ENCODE peak calls at places on chromosomes 16 and 17, in four cellular contexts. D, A, K and V are unnamed samples.

GRCh38 chr16:68236804-68237242 is 896 bp upstream of the ESRP2 start:
- DNase-seq in D (no peak), A (peak; percentile 66), K (no peak), V (peak; percentile 69)

GRCh38 chr17:32174889-32175288 is 32.6 kb downstream of the RHOT1 start:
- DNase-seq in D (no peak), A (no peak), K (no peak), V (no peak)

GRCh38 chr17:66830451-66830850 is 4.5 kb upstream of the CACNG5 start:
- DNase-seq in D (no peak), A (no peak), K (no peak), V (no peak)

GRCh38 chr16:930511-930910 is 40.3 kb downstream of the LMF1 start:
- DNase-seq in D (no peak), A (peak; percentile 37), K (no peak), V (no peak)

GRCh38 chr17:65547253-65547670 is 14.2 kb downstream of the AXIN2 start:
- DNase-seq in D (peak; percentile 52), A (no peak), K (no peak), V (no peak)

GRCh38 chr17:62064791-62065563 is at the start of gene MED13:
- DNase-seq in D (peak; percentile 37), A (peak; percentile 92), K (no peak), V (peak; percentile 89)

GRCh38 chr16:3835089-3835602 is 45.4 kb downstream of the CREBBP start:
- DNase-seq in D (no peak), A (no peak), K (no peak), V (no peak)

GRCh38 chr17:79399610-79400144 is 211.2 kb downstream of the RBFOX3 start:
- DNase-seq in D (no peak), A (no peak), K (no peak), V (no peak)

GRCh38 chr16:20167323-20167722 is 93.6 kb upstream of the GPR139 start:
- DNase-seq in D (no peak), A (no peak), K (no peak), V (no peak)

GRCh38 chr17:34527908-34528470 is 51.4 kb upstream of the TMEM132E start:
- DNase-seq in D (no peak), A (no peak), K (no peak), V (no peak)

GRCh38 chr16:340370-341091 is 12.0 kb downstream of the AXIN1 start:
- DNase-seq in D (no peak), A (peak; percentile 70), K (no peak), V (no peak)

GRCh38 chr17:31857920-31858646 is 961 bp downstream of the COPRS start:
- DNase-seq in D (no peak), A (no peak), K (no peak), V (no peak)

GRCh38 chr16:4962716-4963115 is 4.6 kb downstream of the SEC14L5 start:
- DNase-seq in D (no peak), A (no peak), K (no peak), V (no peak)

GRCh38 chr16:53080345-53081031 is 25.7 kb downstream of the CHD9 start:
- DNase-seq in D (peak; percentile 89), A (no peak), K (peak; percentile 65), V (no peak)

GRCh38 chr17:44464037-44464436 is 39.2 kb downstream of the GPATCH8 start:
- DNase-seq in D (no peak), A (no peak), K (no peak), V (no peak)

GRCh38 chr17:79788455-79788854 is 8.4 kb downstream of the CBX8 start:
- DNase-seq in D (no peak), A (no peak), K (no peak), V (peak; percentile 31)

GRCh38 chr17:29147682-29148081 is 32.5 kb downstream of the MYO18A start:
- DNase-seq in D (no peak), A (no peak), K (no peak), V (no peak)

GRCh38 chr16:24635900-24636610 is 93.4 kb upstream of the TNRC6A start:
- DNase-seq in D (peak; percentile 96), A (no peak), K (peak; percentile 86), V (peak; percentile 76)

GRCh38 chr16:13961099-13961811 is 41.3 kb downstream of the ERCC4 start:
- DNase-seq in D (peak; percentile 84), A (no peak), K (peak; percentile 29), V (no peak)

GRCh38 chr17:62172492-62173291 is 107.6 kb upstream of the MED13 start:
- DNase-seq in D (no peak), A (no peak), K (no peak), V (no peak)

GRCh38 chr16:68272501-68273209 is 8.3 kb downstream of the SLC7A6 start:
- DNase-seq in D (no peak), A (no peak), K (no peak), V (no peak)

GRCh38 chr17:9148908-9149536 is 127.7 kb downstream of the NTN1 start:
- DNase-seq in D (no peak), A (no peak), K (no peak), V (no peak)

GRCh38 chr17:2089021-2089422 is 34.1 kb downstream of the HIC1 start:
- DNase-seq in D (peak; percentile 62), A (no peak), K (no peak), V (no peak)

GRCh38 chr16:5378531-5378930 is 280.9 kb upstream of the EEF2KMT start:
- DNase-seq in D (no peak), A (no peak), K (no peak), V (no peak)

GRCh38 chr17:26766743-26767142 is 527.2 kb upstream of the WSB1 start:
- DNase-seq in D (no peak), A (peak; percentile 43), K (no peak), V (no peak)

GRCh38 chr17:1038459-1039118 is 41.7 kb downstream of the TIMM22 start:
- DNase-seq in D (no peak), A (no peak), K (no peak), V (no peak)

GRCh38 chr16:75265911-75266701 is 14.7 kb upstream of the BCAR1 start:
- DNase-seq in D (peak; percentile 75), A (peak; percentile 91), K (no peak), V (peak; percentile 91)

GRCh38 chr17:47358652-47359051 is 34.9 kb downstream of the EFCAB13 start:
- DNase-seq in D (no peak), A (no peak), K (no peak), V (no peak)

DNA sequence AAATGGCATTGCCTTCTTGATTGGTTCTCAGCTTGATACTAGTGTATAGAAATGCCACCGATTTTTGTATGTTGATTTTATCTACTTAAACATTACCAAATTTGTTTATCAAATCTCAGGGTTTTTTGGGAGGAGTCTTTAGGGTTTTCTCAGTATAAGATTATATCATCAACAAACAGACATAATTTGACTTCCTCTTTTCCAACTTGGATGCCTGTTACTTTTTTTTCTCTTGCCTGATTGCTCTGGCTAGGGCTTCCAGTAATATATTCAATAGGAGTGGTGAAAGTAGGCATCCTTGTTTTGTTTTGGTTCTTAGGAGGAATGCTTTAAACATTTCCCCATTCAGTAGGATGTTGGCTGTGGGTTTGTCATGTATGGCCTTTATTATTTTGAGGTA is 29.1 kb downstream of the EFCAB13 start:
- DNase-seq in D (no peak), A (no peak), K (no peak), V (no peak)
- H3K27ac ChIP-seq in D (no peak overlapping the region), A (no peak overlapping the region), K (no peak overlapping the region), V (no peak overlapping the region)

GRCh38 chr16:82652826-82653225 is 26.1 kb downstream of the CDH13 start:
- DNase-seq in D (no peak), A (no peak), K (no peak), V (no peak)

GRCh38 chr16:82653550-82654511 is 27.1 kb downstream of the CDH13 start:
- DNase-seq in D (peak; percentile 86), A (no peak), K (peak; percentile 82), V (no peak)

GRCh38 chr16:82649766-82650165 is 23.0 kb downstream of the CDH13 start:
- DNase-seq in D (no peak), A (no peak), K (no peak), V (no peak)

GRCh38 chr16:82651921-82652601 is 25.3 kb downstream of the CDH13 start:
- DNase-seq in D (no peak), A (no peak), K (no peak), V (no peak)

GRCh38 chr16:82650804-82651203 is 24.0 kb downstream of the CDH13 start:
- DNase-seq in D (no peak), A (no peak), K (no peak), V (no peak)
- H3K27ac ChIP-seq in D (no peak overlapping the region), A (no peak overlapping the region), K (no peak overlapping the region), V (no peak overlapping the region)

DNA sequence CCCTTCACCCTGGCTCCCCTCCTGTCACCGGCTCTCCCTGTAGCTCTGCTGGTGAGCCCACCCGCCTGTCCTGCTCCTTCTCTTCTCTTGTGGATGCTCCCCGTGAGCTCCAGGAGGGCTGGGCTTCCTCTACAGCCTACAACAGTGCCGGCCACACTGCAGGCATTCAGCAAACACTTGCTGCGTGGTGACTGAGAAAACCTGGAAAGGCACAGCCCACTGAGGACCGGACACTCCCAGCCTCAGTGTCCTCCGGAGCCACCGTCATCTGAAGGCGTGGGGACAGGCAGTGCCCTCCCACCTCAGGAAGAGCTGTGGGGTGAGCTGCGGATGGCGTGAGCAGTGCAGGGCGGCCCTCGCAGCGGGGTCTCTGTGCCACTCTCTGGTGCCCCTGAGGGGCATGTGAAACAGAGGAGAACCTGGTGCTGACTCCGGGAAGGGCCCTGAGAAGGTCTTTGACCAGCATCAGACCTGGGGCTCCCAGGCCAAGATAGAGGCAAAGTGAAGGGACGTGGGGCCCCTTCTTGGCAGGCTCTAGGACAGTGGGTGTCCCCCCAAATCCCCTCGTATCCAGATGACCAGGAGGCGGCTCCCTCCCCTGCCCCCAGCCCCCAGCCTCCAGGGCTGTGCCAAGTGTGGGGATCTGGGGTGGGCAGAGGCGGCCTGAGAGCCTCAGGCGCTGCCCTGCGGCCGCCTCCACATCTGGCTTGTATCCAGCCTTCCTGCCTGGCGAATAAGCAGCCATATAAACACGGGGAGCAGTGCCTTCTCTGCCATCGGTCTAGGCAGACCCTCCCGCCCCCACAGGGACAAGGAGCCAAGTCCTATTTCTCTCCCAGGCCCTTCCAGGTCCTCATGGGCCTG is 44.1 kb upstream of the PABPN1L start:
- DNase-seq in D (peak; percentile 5), A (no peak), K (no peak), V (no peak)
- H3K27ac ChIP-seq in D (no peak overlapping the region), A (no peak overlapping the region), K (no peak overlapping the region), V (peak overlapping the region; percentile 24)

GRCh38 chr16:2212362-2213324 is 2.0 kb upstream of the BRICD5 start:
- DNase-seq in D (no peak), A (peak; percentile 82), K (no peak), V (peak; percentile 83)
- H3K27ac ChIP-seq in D (no peak overlapping the region), A (peak overlapping the region; percentile 68), K (no peak overlapping the region), V (peak overlapping the region; percentile 82)